ENCODE peak calls at places on chromosomes 5 and 9, in five cellular contexts. One of them, this sample, is unnamed.

GRCh38 chr9:29208670-29209069 is 1635.4 kb upstream of the C9orf72 start:
- DNase-seq in kidney tubule cell: peak
- DNase-seq in effector CD4-positive, alpha-beta T cell: no peak
- DNase-seq in omental fat pad: no peak
- DNase-seq in head of caudate nucleus: no peak
- DNase-seq in this sample: no peak

GRCh38 chr5:17445185-17445584 is 52.8 kb upstream of the TAF11L2 start:
- DNase-seq in kidney tubule cell: no peak
- DNase-seq in effector CD4-positive, alpha-beta T cell: no peak
- DNase-seq in omental fat pad: no peak
- DNase-seq in head of caudate nucleus: no peak
- DNase-seq in this sample: no peak

GRCh38 chr9:15386465-15386864 is 36.2 kb upstream of the SNAPC3 start:
- DNase-seq in kidney tubule cell: no peak
- DNase-seq in effector CD4-positive, alpha-beta T cell: no peak
- DNase-seq in omental fat pad: no peak
- DNase-seq in head of caudate nucleus: no peak
- DNase-seq in this sample: no peak

GRCh38 chr5:59712836-59713487 is 180.6 kb downstream of the PDE4D start:
- DNase-seq in kidney tubule cell: no peak
- DNase-seq in effector CD4-positive, alpha-beta T cell: no peak
- DNase-seq in omental fat pad: no peak
- DNase-seq in head of caudate nucleus: no peak
- DNase-seq in this sample: no peak

GRCh38 chr5:130323804-130324454 is 419.7 kb downstream of the CHSY3 start:
- DNase-seq in kidney tubule cell: peak
- DNase-seq in effector CD4-positive, alpha-beta T cell: no peak
- DNase-seq in omental fat pad: no peak
- DNase-seq in head of caudate nucleus: no peak
- DNase-seq in this sample: no peak

GRCh38 chr5:1998716-1999317 is 116.1 kb upstream of the IRX4 start:
- DNase-seq in kidney tubule cell: no peak
- DNase-seq in effector CD4-positive, alpha-beta T cell: no peak
- DNase-seq in omental fat pad: no peak
- DNase-seq in head of caudate nucleus: no peak
- DNase-seq in this sample: no peak

GRCh38 chr9:21813575-21814473 is 11.4 kb downstream of the MTAP start:
- DNase-seq in kidney tubule cell: peak
- DNase-seq in effector CD4-positive, alpha-beta T cell: peak
- DNase-seq in omental fat pad: no peak
- DNase-seq in head of caudate nucleus: no peak
- DNase-seq in this sample: peak

GRCh38 chr5:179267071-179267670 is 78.1 kb downstream of the ADAMTS2 start:
- DNase-seq in kidney tubule cell: no peak
- DNase-seq in effector CD4-positive, alpha-beta T cell: no peak
- DNase-seq in omental fat pad: peak
- DNase-seq in head of caudate nucleus: no peak
- DNase-seq in this sample: peak

GRCh38 chr5:160116991-160117390 is 2.3 kb downstream of the PWWP2A start:
- DNase-seq in kidney tubule cell: no peak
- DNase-seq in effector CD4-positive, alpha-beta T cell: no peak
- DNase-seq in omental fat pad: no peak
- DNase-seq in head of caudate nucleus: no peak
- DNase-seq in this sample: no peak

GRCh38 chr5:134656690-134657089 is 8.1 kb downstream of the SEC24A start:
- DNase-seq in kidney tubule cell: no peak
- DNase-seq in effector CD4-positive, alpha-beta T cell: no peak
- DNase-seq in omental fat pad: no peak
- DNase-seq in head of caudate nucleus: no peak
- DNase-seq in this sample: no peak

GRCh38 chr5:76500633-76501393 is 97.7 kb downstream of the IQGAP2 start:
- DNase-seq in kidney tubule cell: no peak
- DNase-seq in effector CD4-positive, alpha-beta T cell: no peak
- DNase-seq in omental fat pad: no peak
- DNase-seq in head of caudate nucleus: no peak
- DNase-seq in this sample: peak

GRCh38 chr9:34443976-34444375 is 14.4 kb downstream of the FAM219A start:
- DNase-seq in kidney tubule cell: no peak
- DNase-seq in effector CD4-positive, alpha-beta T cell: no peak
- DNase-seq in omental fat pad: no peak
- DNase-seq in head of caudate nucleus: no peak
- DNase-seq in this sample: no peak

GRCh38 chr5:35248843-35249780 is 18.8 kb upstream of the PRLR start:
- DNase-seq in kidney tubule cell: peak
- DNase-seq in effector CD4-positive, alpha-beta T cell: no peak
- DNase-seq in omental fat pad: no peak
- DNase-seq in head of caudate nucleus: no peak
- DNase-seq in this sample: no peak

GRCh38 chr9:131500939-131501541 is 1.7 kb upstream of the POMT1 start:
- DNase-seq in kidney tubule cell: peak
- DNase-seq in effector CD4-positive, alpha-beta T cell: peak
- DNase-seq in omental fat pad: no peak
- DNase-seq in head of caudate nucleus: no peak
- DNase-seq in this sample: peak

GRCh38 chr9:129596541-129597328 is 24.2 kb downstream of the C9orf50 start:
- DNase-seq in kidney tubule cell: peak
- DNase-seq in effector CD4-positive, alpha-beta T cell: no peak
- DNase-seq in omental fat pad: no peak
- DNase-seq in head of caudate nucleus: no peak
- DNase-seq in this sample: no peak

GRCh38 chr5:32501623-32502022 is 57.1 kb upstream of the ZFR start:
- DNase-seq in kidney tubule cell: no peak
- DNase-seq in effector CD4-positive, alpha-beta T cell: no peak
- DNase-seq in omental fat pad: no peak
- DNase-seq in head of caudate nucleus: no peak
- DNase-seq in this sample: no peak

GRCh38 chr5:42930934-42931333 is 109.2 kb downstream of the ANXA2R start:
- DNase-seq in kidney tubule cell: no peak
- DNase-seq in effector CD4-positive, alpha-beta T cell: no peak
- DNase-seq in omental fat pad: no peak
- DNase-seq in head of caudate nucleus: no peak
- DNase-seq in this sample: no peak

GRCh38 chr5:141855265-141856029 is 22.8 kb downstream of the PCDH1 start:
- DNase-seq in kidney tubule cell: no peak
- DNase-seq in effector CD4-positive, alpha-beta T cell: no peak
- DNase-seq in omental fat pad: no peak
- DNase-seq in head of caudate nucleus: no peak
- DNase-seq in this sample: peak

GRCh38 chr9:109064963-109065701 is 51.8 kb upstream of the CTNNAL1 start:
- DNase-seq in kidney tubule cell: peak
- DNase-seq in effector CD4-positive, alpha-beta T cell: no peak
- DNase-seq in omental fat pad: no peak
- DNase-seq in head of caudate nucleus: no peak
- DNase-seq in this sample: no peak

GRCh38 chr5:125326114-125326513 is 579.7 kb upstream of the ZNF608 start:
- DNase-seq in kidney tubule cell: peak
- DNase-seq in effector CD4-positive, alpha-beta T cell: no peak
- DNase-seq in omental fat pad: peak
- DNase-seq in head of caudate nucleus: no peak
- DNase-seq in this sample: peak

GRCh38 chr5:160774646-160775313 is 77.2 kb downstream of the ATP10B start:
- DNase-seq in kidney tubule cell: no peak
- DNase-seq in effector CD4-positive, alpha-beta T cell: no peak
- DNase-seq in omental fat pad: no peak
- DNase-seq in head of caudate nucleus: peak
- DNase-seq in this sample: no peak

GRCh38 chr9:77291714-77292113 is 114.4 kb downstream of the VPS13A start:
- DNase-seq in kidney tubule cell: peak
- DNase-seq in effector CD4-positive, alpha-beta T cell: no peak
- DNase-seq in omental fat pad: no peak
- DNase-seq in head of caudate nucleus: no peak
- DNase-seq in this sample: no peak

GRCh38 chr5:3392306-3392939 is 203.2 kb upstream of the IRX1 start:
- DNase-seq in kidney tubule cell: no peak
- DNase-seq in effector CD4-positive, alpha-beta T cell: no peak
- DNase-seq in omental fat pad: no peak
- DNase-seq in head of caudate nucleus: no peak
- DNase-seq in this sample: no peak

GRCh38 chr9:85521331-85522197 is 220.2 kb downstream of the AGTPBP1 start:
- DNase-seq in kidney tubule cell: no peak
- DNase-seq in effector CD4-positive, alpha-beta T cell: no peak
- DNase-seq in omental fat pad: no peak
- DNase-seq in head of caudate nucleus: peak
- DNase-seq in this sample: peak

GRCh38 chr5:61313960-61314681 is 17.9 kb upstream of the ZSWIM6 start:
- DNase-seq in kidney tubule cell: peak
- DNase-seq in effector CD4-positive, alpha-beta T cell: no peak
- DNase-seq in omental fat pad: no peak
- DNase-seq in head of caudate nucleus: no peak
- DNase-seq in this sample: peak

GRCh38 chr9:128637656-128638055 is 19.0 kb downstream of the DYNC2I2 start:
- DNase-seq in kidney tubule cell: no peak
- DNase-seq in effector CD4-positive, alpha-beta T cell: no peak
- DNase-seq in omental fat pad: no peak
- DNase-seq in head of caudate nucleus: no peak
- DNase-seq in this sample: peak